ENCODE peak calls at places on chromosome 10, in nine cellular contexts. G, M, K, B, A, R, P, L and X are unnamed samples.

GRCh38 chr10:15715619-15716227 is 4.0 kb downstream of the ITGA8 start:
- DNase-seq in G (peak), M (peak), K (no peak), B (peak), A (no peak), R (peak), P (peak), L (peak), X (no peak)

GRCh38 chr10:32877915-32878314 is 80.1 kb downstream of the ITGB1 start:
- DNase-seq in G (no peak), M (no peak), K (no peak), B (no peak), A (no peak), R (no peak), P (no peak), L (no peak), X (no peak)

GRCh38 chr10:124601431-124602120 is 140.0 kb downstream of the LHPP start:
- DNase-seq in G (no peak), M (no peak), K (no peak), B (no peak), A (no peak), R (no peak), P (no peak), L (no peak), X (no peak)

GRCh38 chr10:397321-398068 is 262.2 kb downstream of the ZMYND11 start:
- DNase-seq in G (no peak), M (peak), K (no peak), B (no peak), A (no peak), R (no peak), P (peak), L (no peak), X (no peak)

GRCh38 chr10:11713186-11713743 is 28.9 kb upstream of the ECHDC3 start:
- DNase-seq in G (no peak), M (no peak), K (no peak), B (no peak), A (peak), R (peak), P (no peak), L (peak), X (peak)

GRCh38 chr10:6128591-6129383 is 40.0 kb downstream of the RBM17 start:
- DNase-seq in G (peak), M (peak), K (no peak), B (peak), A (no peak), R (peak), P (peak), L (peak), X (no peak)

GRCh38 chr10:119189811-119190282 is 11.2 kb upstream of the PRDX3 start:
- DNase-seq in G (peak), M (no peak), K (no peak), B (no peak), A (peak), R (no peak), P (no peak), L (no peak), X (peak)

GRCh38 chr10:87618470-87619423 is 40.9 kb upstream of the PAPSS2 start:
- DNase-seq in G (peak), M (no peak), K (no peak), B (no peak), A (peak), R (peak), P (no peak), L (no peak), X (no peak)

GRCh38 chr10:105549731-105550130 is 908.6 kb downstream of the SORCS3 start:
- DNase-seq in G (no peak), M (no peak), K (no peak), B (no peak), A (no peak), R (no peak), P (no peak), L (no peak), X (no peak)

GRCh38 chr10:62183442-62183841 is 85.2 kb downstream of the RTKN2 start:
- DNase-seq in G (no peak), M (no peak), K (no peak), B (no peak), A (peak), R (no peak), P (no peak), L (no peak), X (peak)

GRCh38 chr10:128173383-128173782 is 47.2 kb upstream of the MKI67 start:
- DNase-seq in G (no peak), M (no peak), K (no peak), B (no peak), A (no peak), R (no peak), P (peak), L (peak), X (no peak)

GRCh38 chr10:133104076-133104965 is 16.6 kb downstream of the ADGRA1 start:
- DNase-seq in G (no peak), M (peak), K (no peak), B (no peak), A (no peak), R (no peak), P (no peak), L (no peak), X (no peak)

GRCh38 chr10:49657606-49658005 is 21.8 kb upstream of the C10orf53 start:
- DNase-seq in G (no peak), M (no peak), K (no peak), B (no peak), A (no peak), R (no peak), P (no peak), L (no peak), X (no peak)

GRCh38 chr10:101066146-101066889 is 4.5 kb downstream of the KAZALD1 start:
- DNase-seq in G (peak), M (peak), K (peak), B (peak), A (peak), R (peak), P (peak), L (peak), X (no peak)

GRCh38 chr10:116120688-116121087 is 152.3 kb downstream of the GFRA1 start:
- DNase-seq in G (no peak), M (peak), K (no peak), B (peak), A (no peak), R (no peak), P (peak), L (no peak), X (no peak)

GRCh38 chr10:4596951-4597350 is 229.1 kb upstream of the AKR1E2 start:
- DNase-seq in G (no peak), M (no peak), K (no peak), B (no peak), A (peak), R (no peak), P (no peak), L (peak), X (no peak)

GRCh38 chr10:130905386-130905785 is 406.1 kb downstream of the TCERG1L start:
- DNase-seq in G (no peak), M (no peak), K (no peak), B (no peak), A (no peak), R (no peak), P (no peak), L (no peak), X (no peak)

GRCh38 chr10:126663328-126663727 is 7.2 kb downstream of the C10orf90 start:
- DNase-seq in G (peak), M (no peak), K (no peak), B (no peak), A (no peak), R (peak), P (no peak), L (peak), X (peak)

GRCh38 chr10:2908851-2909630 is 158.3 kb upstream of the PFKP start:
- DNase-seq in G (no peak), M (no peak), K (no peak), B (no peak), A (no peak), R (no peak), P (no peak), L (no peak), X (no peak)

GRCh38 chr10:84373000-84373399 is 44.6 kb downstream of the CCSER2 start:
- DNase-seq in G (no peak), M (no peak), K (no peak), B (no peak), A (no peak), R (no peak), P (no peak), L (no peak), X (no peak)

GRCh38 chr10:35025916-35026315 is 64.2 kb downstream of the CUL2 start:
- DNase-seq in G (no peak), M (no peak), K (no peak), B (no peak), A (peak), R (no peak), P (no peak), L (peak), X (peak)

GRCh38 chr10:132588301-132589013 is 50.9 kb downstream of the INPP5A start:
- DNase-seq in G (peak), M (no peak), K (no peak), B (no peak), A (no peak), R (no peak), P (no peak), L (peak), X (no peak)

GRCh38 chr10:35386594-35387174 is 50.4 kb downstream of the CCNY start:
- DNase-seq in G (peak), M (no peak), K (no peak), B (peak), A (no peak), R (peak), P (no peak), L (no peak), X (no peak)

GRCh38 chr10:986881-987634 is 1.2 kb upstream of the GTPBP4 start:
- DNase-seq in G (peak), M (peak), K (no peak), B (no peak), A (peak), R (no peak), P (peak), L (peak), X (peak)

GRCh38 chr10:68419376-68419775 is 12.3 kb upstream of the RUFY2 start:
- DNase-seq in G (no peak), M (no peak), K (no peak), B (no peak), A (no peak), R (no peak), P (no peak), L (no peak), X (no peak)

GRCh38 chr10:624605-625334 is 64.7 kb downstream of the DIP2C start:
- DNase-seq in G (peak), M (peak), K (no peak), B (peak), A (peak), R (peak), P (peak), L (peak), X (peak)

GRCh38 chr10:114758331-114758730 is 63.2 kb upstream of the FHIP2A start:
- DNase-seq in G (no peak), M (no peak), K (no peak), B (peak), A (peak), R (no peak), P (no peak), L (peak), X (peak)

GRCh38 chr10:75717126-75717916 is 285.9 kb downstream of the LRMDA start:
- DNase-seq in G (no peak), M (no peak), K (no peak), B (no peak), A (no peak), R (no peak), P (no peak), L (peak), X (no peak)

GRCh38 chr10:21399392-21400015 is 126.0 kb downstream of the SKIDA1 start:
- DNase-seq in G (peak), M (no peak), K (no peak), B (no peak), A (peak), R (peak), P (peak), L (peak), X (peak)
- H3K4me2 ChIP-seq in G (no peak), M (no peak), K (peak), B (no peak), A (peak), R (no peak), P (no peak), L (peak), X (peak)

GRCh38 chr10:79022565-79023488 is 45.9 kb upstream of the ZMIZ1 start:
- DNase-seq in G (no peak), M (peak), K (peak), B (peak), A (no peak), R (no peak), P (peak), L (no peak), X (peak)
- H3K4me2 ChIP-seq in G (no peak), M (no peak), K (peak), B (no peak), A (no peak), R (no peak), P (no peak), L (no peak), X (peak)

DNA sequence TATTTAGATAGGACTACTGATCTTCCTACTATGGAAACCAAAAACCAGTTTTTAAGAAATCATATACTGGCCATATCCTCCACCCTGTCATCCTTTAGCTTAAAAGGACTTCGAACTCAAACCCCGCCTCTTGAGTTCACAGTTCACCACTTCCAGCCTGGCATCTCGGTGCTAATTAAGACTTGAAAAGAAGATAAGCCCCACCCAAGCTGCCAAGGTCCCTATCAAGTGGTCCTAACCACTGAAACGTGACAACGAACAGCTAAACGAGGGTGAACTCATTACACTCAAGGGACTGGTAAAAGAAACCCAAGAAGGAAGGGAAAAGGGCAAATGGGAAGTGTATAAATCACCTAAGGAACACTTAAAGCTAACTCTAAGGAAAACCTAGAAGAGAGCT is 16.1 kb downstream of the COL17A1 start:
- DNase-seq in G (no peak), M (no peak), K (no peak), B (no peak), A (no peak), R (no peak), P (no peak), L (no peak), X (no peak)
- H3K4me2 ChIP-seq in G (no peak), M (no peak), K (no peak), B (no peak), A (no peak), R (no peak), P (no peak), L (no peak), X (no peak)

GRCh38 chr10:110499796-110500514 is 2.2 kb downstream of the DUSP5 start:
- DNase-seq in G (no peak), M (no peak), K (no peak), B (no peak), A (no peak), R (no peak), P (no peak), L (peak), X (no peak)
- H3K4me2 ChIP-seq in G (peak), M (peak), K (peak), B (peak), A (peak), R (peak), P (peak), L (peak), X (peak)

GRCh38 chr10:19964625-19965024 is 148.4 kb downstream of the PLXDC2 start:
- DNase-seq in G (no peak), M (peak), K (no peak), B (peak), A (no peak), R (no peak), P (peak), L (no peak), X (no peak)
- H3K4me2 ChIP-seq in G (no peak), M (no peak), K (no peak), B (peak), A (no peak), R (no peak), P (no peak), L (no peak), X (no peak)